ENCODE peak calls at places on chromosomes 16 and 17, in ten cellular contexts. One of them, this sample, is unnamed.

GRCh38 chr17:3916013-3916696 is at the start of gene P2RX1:
- DNase-seq in stomach: peak; percentile 60
- DNase-seq in brain microvascular endothelial cell: no peak
- DNase-seq in WTC11: no peak
- DNase-seq in nephron progenitor cell: no peak
- DNase-seq in HuH-7.5: no peak
- DNase-seq in HFFc6: no peak
- DNase-seq in NCI-H345: no peak
- DNase-seq in NCI-H1092: no peak
- DNase-seq in GM04503: no peak
- DNase-seq in this sample: peak; percentile 75

GRCh38 chr16:87579691-87580090 is 22.6 kb upstream of the JPH3 start:
- DNase-seq in stomach: no peak
- DNase-seq in brain microvascular endothelial cell: no peak
- DNase-seq in WTC11: no peak
- DNase-seq in nephron progenitor cell: no peak
- DNase-seq in HuH-7.5: no peak
- DNase-seq in HFFc6: no peak
- DNase-seq in NCI-H345: no peak
- DNase-seq in NCI-H1092: no peak
- DNase-seq in GM04503: no peak
- DNase-seq in this sample: no peak

GRCh38 chr16:47731252-47731651 is 270.1 kb downstream of the PHKB start:
- DNase-seq in stomach: no peak
- DNase-seq in brain microvascular endothelial cell: peak; percentile 90
- DNase-seq in WTC11: no peak
- DNase-seq in nephron progenitor cell: no peak
- DNase-seq in HuH-7.5: no peak
- DNase-seq in HFFc6: peak; percentile 85
- DNase-seq in NCI-H345: no peak
- DNase-seq in NCI-H1092: no peak
- DNase-seq in GM04503: peak; percentile 39
- DNase-seq in this sample: no peak

GRCh38 chr17:42677012-42677857 is 441 bp upstream of the PLEKHH3 start:
- DNase-seq in stomach: peak; percentile 100
- DNase-seq in brain microvascular endothelial cell: peak; percentile 100
- DNase-seq in WTC11: peak; percentile 100
- DNase-seq in nephron progenitor cell: peak; percentile 99
- DNase-seq in HuH-7.5: peak; percentile 99
- DNase-seq in HFFc6: peak; percentile 99
- DNase-seq in NCI-H345: peak; percentile 99
- DNase-seq in NCI-H1092: peak; percentile 99
- DNase-seq in GM04503: peak; percentile 93
- DNase-seq in this sample: peak; percentile 96

GRCh38 chr16:58716468-58716867 is 17.6 kb downstream of the GOT2 start:
- DNase-seq in stomach: no peak
- DNase-seq in brain microvascular endothelial cell: no peak
- DNase-seq in WTC11: no peak
- DNase-seq in nephron progenitor cell: no peak
- DNase-seq in HuH-7.5: no peak
- DNase-seq in HFFc6: no peak
- DNase-seq in NCI-H345: no peak
- DNase-seq in NCI-H1092: no peak
- DNase-seq in GM04503: no peak
- DNase-seq in this sample: no peak

GRCh38 chr17:16456770-16457316 is 35.1 kb downstream of the LRRC75A start:
- DNase-seq in stomach: no peak
- DNase-seq in brain microvascular endothelial cell: no peak
- DNase-seq in WTC11: no peak
- DNase-seq in nephron progenitor cell: no peak
- DNase-seq in HuH-7.5: no peak
- DNase-seq in HFFc6: no peak
- DNase-seq in NCI-H345: no peak
- DNase-seq in NCI-H1092: no peak
- DNase-seq in GM04503: no peak
- DNase-seq in this sample: no peak

GRCh38 chr17:81346090-81346907 is 49.0 kb upstream of the BAHCC1 start:
- DNase-seq in stomach: peak; percentile 99
- DNase-seq in brain microvascular endothelial cell: peak; percentile 93
- DNase-seq in WTC11: peak; percentile 99
- DNase-seq in nephron progenitor cell: peak; percentile 100
- DNase-seq in HuH-7.5: peak; percentile 97
- DNase-seq in HFFc6: peak; percentile 92
- DNase-seq in NCI-H345: peak; percentile 99
- DNase-seq in NCI-H1092: peak; percentile 95
- DNase-seq in GM04503: peak; percentile 63
- DNase-seq in this sample: peak; percentile 78

GRCh38 chr17:8964801-8965393 is 610 bp downstream of the PIK3R5 start:
- DNase-seq in stomach: no peak
- DNase-seq in brain microvascular endothelial cell: no peak
- DNase-seq in WTC11: no peak
- DNase-seq in nephron progenitor cell: no peak
- DNase-seq in HuH-7.5: no peak
- DNase-seq in HFFc6: no peak
- DNase-seq in NCI-H345: no peak
- DNase-seq in NCI-H1092: no peak
- DNase-seq in GM04503: no peak
- DNase-seq in this sample: no peak

GRCh38 chr16:55508271-55508921 is 476 bp upstream of the LPCAT2 start:
- DNase-seq in stomach: no peak
- DNase-seq in brain microvascular endothelial cell: no peak
- DNase-seq in WTC11: no peak
- DNase-seq in nephron progenitor cell: no peak
- DNase-seq in HuH-7.5: no peak
- DNase-seq in HFFc6: no peak
- DNase-seq in NCI-H345: no peak
- DNase-seq in NCI-H1092: no peak
- DNase-seq in GM04503: no peak
- DNase-seq in this sample: no peak

GRCh38 chr17:32495347-32496253 is 8.8 kb downstream of the CDK5R1 start:
- DNase-seq in stomach: no peak
- DNase-seq in brain microvascular endothelial cell: no peak
- DNase-seq in WTC11: no peak
- DNase-seq in nephron progenitor cell: peak; percentile 38
- DNase-seq in HuH-7.5: no peak
- DNase-seq in HFFc6: no peak
- DNase-seq in NCI-H345: no peak
- DNase-seq in NCI-H1092: no peak
- DNase-seq in GM04503: no peak
- DNase-seq in this sample: no peak

GRCh38 chr16:89973654-89974335 is 25.2 kb downstream of the DEF8 start:
- DNase-seq in stomach: no peak
- DNase-seq in brain microvascular endothelial cell: no peak
- DNase-seq in WTC11: no peak
- DNase-seq in nephron progenitor cell: no peak
- DNase-seq in HuH-7.5: no peak
- DNase-seq in HFFc6: no peak
- DNase-seq in NCI-H345: no peak
- DNase-seq in NCI-H1092: no peak
- DNase-seq in GM04503: no peak
- DNase-seq in this sample: no peak

GRCh38 chr16:84742561-84743200 is 42.9 kb downstream of the USP10 start:
- DNase-seq in stomach: no peak
- DNase-seq in brain microvascular endothelial cell: no peak
- DNase-seq in WTC11: no peak
- DNase-seq in nephron progenitor cell: no peak
- DNase-seq in HuH-7.5: no peak
- DNase-seq in HFFc6: no peak
- DNase-seq in NCI-H345: no peak
- DNase-seq in NCI-H1092: no peak
- DNase-seq in GM04503: no peak
- DNase-seq in this sample: no peak

GRCh38 chr16:88783391-88784073 is 1.5 kb downstream of the PIEZO1 start:
- DNase-seq in stomach: peak; percentile 54
- DNase-seq in brain microvascular endothelial cell: no peak
- DNase-seq in WTC11: no peak
- DNase-seq in nephron progenitor cell: peak; percentile 5
- DNase-seq in HuH-7.5: no peak
- DNase-seq in HFFc6: no peak
- DNase-seq in NCI-H345: no peak
- DNase-seq in NCI-H1092: no peak
- DNase-seq in GM04503: no peak
- DNase-seq in this sample: peak; percentile 51

GRCh38 chr16:71637398-71637797 is 11.4 kb downstream of the MARVELD3 start:
- DNase-seq in stomach: no peak
- DNase-seq in brain microvascular endothelial cell: peak; percentile 90
- DNase-seq in WTC11: peak; percentile 38
- DNase-seq in nephron progenitor cell: no peak
- DNase-seq in HuH-7.5: no peak
- DNase-seq in HFFc6: peak; percentile 49
- DNase-seq in NCI-H345: no peak
- DNase-seq in NCI-H1092: no peak
- DNase-seq in GM04503: peak; percentile 42
- DNase-seq in this sample: no peak

GRCh38 chr16:58413359-58413758 is 21.1 kb downstream of the GINS3 start:
- DNase-seq in stomach: no peak
- DNase-seq in brain microvascular endothelial cell: no peak
- DNase-seq in WTC11: no peak
- DNase-seq in nephron progenitor cell: no peak
- DNase-seq in HuH-7.5: no peak
- DNase-seq in HFFc6: no peak
- DNase-seq in NCI-H345: no peak
- DNase-seq in NCI-H1092: no peak
- DNase-seq in GM04503: no peak
- DNase-seq in this sample: no peak

GRCh38 chr17:55674107-55674506 is 48.6 kb downstream of the TMEM100 start:
- DNase-seq in stomach: no peak
- DNase-seq in brain microvascular endothelial cell: no peak
- DNase-seq in WTC11: no peak
- DNase-seq in nephron progenitor cell: no peak
- DNase-seq in HuH-7.5: no peak
- DNase-seq in HFFc6: peak; percentile 1
- DNase-seq in NCI-H345: no peak
- DNase-seq in NCI-H1092: no peak
- DNase-seq in GM04503: no peak
- DNase-seq in this sample: peak; percentile 69

GRCh38 chr16:23282508-23282907 is 19.6 kb upstream of the SCNN1B start:
- DNase-seq in stomach: no peak
- DNase-seq in brain microvascular endothelial cell: no peak
- DNase-seq in WTC11: peak; percentile 22
- DNase-seq in nephron progenitor cell: no peak
- DNase-seq in HuH-7.5: no peak
- DNase-seq in HFFc6: no peak
- DNase-seq in NCI-H345: no peak
- DNase-seq in NCI-H1092: no peak
- DNase-seq in GM04503: no peak
- DNase-seq in this sample: no peak

GRCh38 chr16:89952551-89952950 is 4.0 kb downstream of the DEF8 start:
- DNase-seq in stomach: no peak
- DNase-seq in brain microvascular endothelial cell: no peak
- DNase-seq in WTC11: no peak
- DNase-seq in nephron progenitor cell: no peak
- DNase-seq in HuH-7.5: no peak
- DNase-seq in HFFc6: no peak
- DNase-seq in NCI-H345: no peak
- DNase-seq in NCI-H1092: no peak
- DNase-seq in GM04503: no peak
- DNase-seq in this sample: no peak

GRCh38 chr16:27040671-27041070 is 26.1 kb upstream of the C16orf82 start:
- DNase-seq in stomach: no peak
- DNase-seq in brain microvascular endothelial cell: no peak
- DNase-seq in WTC11: no peak
- DNase-seq in nephron progenitor cell: no peak
- DNase-seq in HuH-7.5: no peak
- DNase-seq in HFFc6: no peak
- DNase-seq in NCI-H345: no peak
- DNase-seq in NCI-H1092: no peak
- DNase-seq in GM04503: no peak
- DNase-seq in this sample: no peak

GRCh38 chr17:75876938-75877751 is 1.2 kb downstream of the TRIM47 start:
- DNase-seq in stomach: peak; percentile 88
- DNase-seq in brain microvascular endothelial cell: peak; percentile 84
- DNase-seq in WTC11: no peak
- DNase-seq in nephron progenitor cell: peak; percentile 28
- DNase-seq in HuH-7.5: no peak
- DNase-seq in HFFc6: peak; percentile 86
- DNase-seq in NCI-H345: no peak
- DNase-seq in NCI-H1092: peak; percentile 43
- DNase-seq in GM04503: peak; percentile 78
- DNase-seq in this sample: no peak

GRCh38 chr16:84673203-84673535 is 24.9 kb downstream of the KLHL36 start:
- DNase-seq in stomach: no peak
- DNase-seq in brain microvascular endothelial cell: no peak
- DNase-seq in WTC11: no peak
- DNase-seq in nephron progenitor cell: no peak
- DNase-seq in HuH-7.5: no peak
- DNase-seq in HFFc6: no peak
- DNase-seq in NCI-H345: no peak
- DNase-seq in NCI-H1092: no peak
- DNase-seq in GM04503: no peak
- DNase-seq in this sample: no peak

GRCh38 chr17:28701987-28702751 is 9.5 kb downstream of the PROCA1 start:
- DNase-seq in stomach: no peak
- DNase-seq in brain microvascular endothelial cell: no peak
- DNase-seq in WTC11: no peak
- DNase-seq in nephron progenitor cell: no peak
- DNase-seq in HuH-7.5: no peak
- DNase-seq in HFFc6: no peak
- DNase-seq in NCI-H345: peak; percentile 77
- DNase-seq in NCI-H1092: peak; percentile 86
- DNase-seq in GM04503: no peak
- DNase-seq in this sample: no peak

GRCh38 chr17:38608648-38609047 is 2.9 kb upstream of the SRCIN1 start:
- DNase-seq in stomach: peak; percentile 85
- DNase-seq in brain microvascular endothelial cell: no peak
- DNase-seq in WTC11: no peak
- DNase-seq in nephron progenitor cell: no peak
- DNase-seq in HuH-7.5: no peak
- DNase-seq in HFFc6: no peak
- DNase-seq in NCI-H345: peak; percentile 83
- DNase-seq in NCI-H1092: no peak
- DNase-seq in GM04503: no peak
- DNase-seq in this sample: no peak

GRCh38 chr17:77349976-77350830 is 209.4 kb downstream of the SEC14L1 start:
- DNase-seq in stomach: peak; percentile 18
- DNase-seq in brain microvascular endothelial cell: peak; percentile 66
- DNase-seq in WTC11: no peak
- DNase-seq in nephron progenitor cell: no peak
- DNase-seq in HuH-7.5: no peak
- DNase-seq in HFFc6: peak; percentile 85
- DNase-seq in NCI-H345: no peak
- DNase-seq in NCI-H1092: no peak
- DNase-seq in GM04503: no peak
- DNase-seq in this sample: no peak

GRCh38 chr16:6008656-6009055 is 911.1 kb upstream of the EEF2KMT start:
- DNase-seq in stomach: no peak
- DNase-seq in brain microvascular endothelial cell: no peak
- DNase-seq in WTC11: no peak
- DNase-seq in nephron progenitor cell: no peak
- DNase-seq in HuH-7.5: no peak
- DNase-seq in HFFc6: no peak
- DNase-seq in NCI-H345: no peak
- DNase-seq in NCI-H1092: no peak
- DNase-seq in GM04503: no peak
- DNase-seq in this sample: no peak

GRCh38 chr16:50248845-50249244 is 17.5 kb upstream of the ADCY7 start:
- DNase-seq in stomach: no peak
- DNase-seq in brain microvascular endothelial cell: no peak
- DNase-seq in WTC11: no peak
- DNase-seq in nephron progenitor cell: no peak
- DNase-seq in HuH-7.5: no peak
- DNase-seq in HFFc6: no peak
- DNase-seq in NCI-H345: no peak
- DNase-seq in NCI-H1092: no peak
- DNase-seq in GM04503: no peak
- DNase-seq in this sample: no peak

GRCh38 chr17:54527941-54528340 is 372.7 kb upstream of the TOM1L1 start:
- DNase-seq in stomach: no peak
- DNase-seq in brain microvascular endothelial cell: no peak
- DNase-seq in WTC11: no peak
- DNase-seq in nephron progenitor cell: no peak
- DNase-seq in HuH-7.5: no peak
- DNase-seq in HFFc6: no peak
- DNase-seq in NCI-H345: no peak
- DNase-seq in NCI-H1092: no peak
- DNase-seq in GM04503: no peak
- DNase-seq in this sample: no peak

GRCh38 chr17:46929413-46929812 is 6.5 kb downstream of the GOSR2 start:
- DNase-seq in stomach: no peak
- DNase-seq in brain microvascular endothelial cell: peak; percentile 36
- DNase-seq in WTC11: no peak
- DNase-seq in nephron progenitor cell: no peak
- DNase-seq in HuH-7.5: no peak
- DNase-seq in HFFc6: peak; percentile 94
- DNase-seq in NCI-H345: no peak
- DNase-seq in NCI-H1092: no peak
- DNase-seq in GM04503: no peak
- DNase-seq in this sample: no peak

This sample was measured in GF-D8.